ENCODE peak calls at places on chromosome 4, in nine cellular contexts. A is mucosa of descending colon; O is KBM-7; X is ovary; H is NCI-H1417; Q is left lung; R is activated naive CD4-positive, alpha-beta T cell treated with anti-CD3 and anti-CD28 coated beads for 36 hours; M is aorta; Y is EL. T is an unnamed sample.

GRCh38 chr4:44679060-44679459 is 840 bp downstream of the GUF1 start:
- DNase-seq in Q (no peak), Y (peak; percentile 1), A (no peak), X (no peak), H (no peak), M (no peak), R (no peak), O (no peak), T (no peak)

GRCh38 chr4:140611854-140612253 is 43.1 kb upstream of the UCP1 start:
- DNase-seq in Y (no peak), O (no peak), M (no peak), R (no peak), X (no peak), A (no peak), Q (no peak), H (peak; percentile 14), T (no peak)

GRCh38 chr4:47752214-47752613 is 85.7 kb downstream of the CORIN start:
- DNase-seq in R (no peak), Q (no peak), X (no peak), H (peak; percentile 60), Y (no peak), M (no peak), A (no peak), O (no peak), T (no peak)

GRCh38 chr4:38837849-38838248 is 18.8 kb downstream of the TLR6 start:
- DNase-seq in Y (peak; percentile 61), X (no peak), A (no peak), M (no peak), Q (no peak), H (no peak), O (peak; percentile 69), R (no peak), T (no peak)

GRCh38 chr4:76377922-76378321 is 43.0 kb downstream of the CCDC158 start:
- DNase-seq in Y (peak; percentile 42), Q (no peak), H (peak; percentile 28), O (peak; percentile 59), M (no peak), X (no peak), R (peak; percentile 66), A (peak; percentile 54), T (no peak)

GRCh38 chr4:13509442-13509841 is 25.3 kb upstream of the RAB28 start:
- DNase-seq in O (no peak), H (no peak), A (no peak), X (no peak), Y (no peak), Q (no peak), R (no peak), M (no peak), T (no peak)

GRCh38 chr4:41015031-41015675 is 199.2 kb downstream of the APBB2 start:
- DNase-seq in O (no peak), R (no peak), A (no peak), X (no peak), H (no peak), Q (no peak), Y (no peak), M (no peak), T (no peak)

GRCh38 chr4:89196745-89197144 is 85.4 kb downstream of the TIGD2 start:
- DNase-seq in M (no peak), A (peak; percentile 30), R (no peak), O (no peak), Q (no peak), H (no peak), Y (no peak), X (no peak), T (no peak)

GRCh38 chr4:13415068-13415785 is 68.9 kb downstream of the RAB28 start:
- DNase-seq in R (no peak), X (no peak), O (no peak), Q (no peak), H (no peak), A (no peak), Y (no peak), M (no peak), T (peak; percentile 63)

T was measured in type B pancreatic cell.